ENCODE peak calls at places on chromosomes 5 and 9, in eight cellular contexts. S is psoas muscle, B is SK-N-DZ, O is pancreas, G is IMR-90, K is HCT116, L is SW 1271, J is astrocyte. Y is an unnamed sample.
A peak's percentile ranks its signal among the peaks of the same experiment; 100 is the strongest.

GRCh38 chr5:57193757-57194413 is 20.0 kb downstream of the GPBP1 start:
- DNase-seq in K (no peak), J (no peak), B (no peak), G (no peak), L (no peak), O (no peak), S (no peak), Y (no peak)

GRCh38 chr9:124878518-124878917 is 16.6 kb downstream of the ARPC5L start:
- DNase-seq in K (no peak), B (no peak), G (no peak), O (no peak), J (no peak), L (no peak), S (no peak), Y (no peak)

GRCh38 chr5:88662801-88663360 is 220.1 kb downstream of the MEF2C start:
- DNase-seq in G (no peak), B (no peak), O (no peak), L (no peak), K (no peak), S (no peak), J (peak; percentile 55), Y (no peak)

GRCh38 chr5:17022296-17022695 is 86.2 kb upstream of the MYO10 start:
- DNase-seq in B (no peak), G (no peak), O (no peak), L (no peak), S (no peak), K (no peak), J (peak; percentile 53), Y (no peak)

GRCh38 chr5:100860407-100860806 is 42.7 kb downstream of the ST8SIA4 start:
- DNase-seq in B (no peak), L (no peak), J (no peak), K (no peak), S (no peak), O (no peak), G (no peak), Y (no peak)

GRCh38 chr9:73219985-73220626 is 68.4 kb downstream of the ANXA1 start:
- DNase-seq in O (no peak), J (peak; percentile 80), K (no peak), L (no peak), B (no peak), G (peak; percentile 9), S (no peak), Y (peak; percentile 41)

GRCh38 chr9:124471761-124472160 is 21.5 kb downstream of the ADGRD2 start:
- DNase-seq in K (no peak), G (no peak), B (no peak), S (peak; percentile 19), L (no peak), O (no peak), J (no peak), Y (no peak)

GRCh38 chr5:96835727-96836126 is 28.0 kb upstream of the ERAP1 start:
- DNase-seq in K (no peak), J (no peak), B (no peak), L (no peak), G (no peak), S (no peak), O (no peak), Y (no peak)

GRCh38 chr5:122077451-122078115 is 476 bp downstream of the LOX start:
- DNase-seq in J (no peak), G (no peak), O (no peak), L (no peak), B (peak; percentile 60), S (peak; percentile 54), K (no peak), Y (peak; percentile 31)

GRCh38 chr9:14358523-14358922 is 44.6 kb upstream of the NFIB start:
- DNase-seq in K (no peak), J (peak; percentile 39), O (no peak), S (no peak), B (no peak), G (peak; percentile 21), L (no peak), Y (no peak)

GRCh38 chr5:67211926-67212325 is 15.3 kb upstream of the CD180 start:
- DNase-seq in S (no peak), B (no peak), G (peak; percentile 87), O (no peak), J (peak; percentile 93), K (no peak), L (peak; percentile 48), Y (peak; percentile 34)

GRCh38 chr5:109454726-109455505 is 45.1 kb upstream of the PJA2 start:
- DNase-seq in O (no peak), K (no peak), J (peak; percentile 78), B (no peak), G (peak; percentile 35), L (no peak), S (no peak), Y (no peak)

GRCh38 chr5:108727639-108728565 is 19.8 kb upstream of the FER start:
- DNase-seq in S (peak; percentile 94), B (peak; percentile 91), O (peak; percentile 90), J (peak; percentile 87), G (peak; percentile 89), K (peak; percentile 82), L (peak; percentile 93), Y (peak; percentile 82)

GRCh38 chr5:179148703-179149170 is 88.6 kb downstream of the ZNF354C start:
- DNase-seq in O (no peak), L (no peak), B (no peak), G (no peak), K (no peak), S (peak; percentile 44), J (no peak), Y (no peak)

GRCh38 chr5:120604898-120605297 is 140.8 kb downstream of the PRR16 start:
- DNase-seq in K (peak; percentile 31), B (no peak), J (peak; percentile 98), O (no peak), S (no peak), G (peak; percentile 94), L (peak; percentile 99), Y (peak; percentile 11)

GRCh38 chr5:41637424-41637823 is 127.0 kb upstream of the PLCXD3 start:
- DNase-seq in L (no peak), O (no peak), B (peak; percentile 5), K (no peak), G (no peak), J (peak; percentile 9), S (no peak), Y (no peak)

GRCh38 chr5:1524799-1525623 is 1.3 kb upstream of the LPCAT1 start:
- DNase-seq in K (no peak), J (no peak), O (no peak), S (peak; percentile 49), L (no peak), G (no peak), B (no peak), Y (no peak)

GRCh38 chr9:83432104-83432627 is 106.0 kb downstream of the FRMD3 start:
- DNase-seq in S (peak; percentile 79), K (no peak), B (no peak), G (no peak), J (peak; percentile 49), O (peak; percentile 91), L (peak; percentile 52), Y (peak; percentile 83)

GRCh38 chr5:120236360-120236759 is 227.7 kb upstream of the PRR16 start:
- DNase-seq in K (no peak), J (no peak), L (no peak), G (no peak), S (no peak), O (no peak), B (no peak), Y (no peak)

GRCh38 chr5:64458948-64459347 is 46.9 kb upstream of the RGS7BP start:
- DNase-seq in B (no peak), L (no peak), G (no peak), J (no peak), K (no peak), O (no peak), S (no peak), Y (no peak)

GRCh38 chr9:750264-750967 is 91.1 kb upstream of the DMRT1 start:
- DNase-seq in J (no peak), K (no peak), O (no peak), B (no peak), L (no peak), G (no peak), S (peak; percentile 65), Y (no peak)

GRCh38 chr5:39459091-39459490 is 34.3 kb upstream of the DAB2 start:
- DNase-seq in G (peak; percentile 83), J (peak; percentile 46), S (no peak), L (no peak), K (no peak), B (no peak), O (no peak), Y (no peak)

GRCh38 chr5:2889946-2890475 is 138.5 kb upstream of the IRX2 start:
- DNase-seq in O (no peak), S (no peak), K (no peak), L (no peak), B (no peak), G (no peak), J (no peak), Y (no peak)

Y was measured in T1000.